ENCODE peak calls at places on chromosome 18, in four cellular contexts. H is endothelial cell of umbilical vein, R is GM12878, S is K562. Z is an unnamed sample.

GRCh38 chr18:59779979-59780378 is 82.8 kb upstream of the CCBE1 start:
- DNase-seq in H (peak; percentile 2), R (no peak), S (no peak), Z (no peak)

GRCh38 chr18:56823986-56824385 is 172.8 kb downstream of the WDR7 start:
- DNase-seq in H (no peak), R (no peak), S (no peak), Z (no peak)

GRCh38 chr18:11393486-11393885 is 215.9 kb upstream of the SLC35G4 start:
- DNase-seq in H (no peak), R (no peak), S (no peak), Z (no peak)

GRCh38 chr18:79598046-79598884 is 81.3 kb upstream of the CTDP1 start:
- DNase-seq in H (no peak), R (no peak), S (no peak), Z (no peak)

GRCh38 chr18:23721711-23722479 is 32.6 kb downstream of the LAMA3 start:
- DNase-seq in H (peak; percentile 42), R (no peak), S (no peak), Z (no peak)

GRCh38 chr18:10054366-10054765 is 140.6 kb downstream of the VAPA start:
- DNase-seq in H (no peak), R (no peak), S (no peak), Z (no peak)

GRCh38 chr18:63476666-63477065 is at the start of gene SERPINB5:
- DNase-seq in H (no peak), R (no peak), S (no peak), Z (peak; percentile 69)

GRCh38 chr18:70659026-70659726 is 370.3 kb downstream of the SOCS6 start:
- DNase-seq in H (no peak), R (no peak), S (no peak), Z (no peak)

GRCh38 chr18:69697069-69697468 is 250.6 kb downstream of the CD226 start:
- DNase-seq in H (no peak), R (no peak), S (no peak), Z (no peak)

GRCh38 chr18:3060667-3061580 is 48.0 kb upstream of the LPIN2 start:
- DNase-seq in H (peak; percentile 60), R (no peak), S (no peak), Z (no peak)

GRCh38 chr18:76621184-76621583 is 126.1 kb upstream of the ZNF516 start:
- DNase-seq in H (no peak), R (no peak), S (no peak), Z (no peak)

GRCh38 chr18:13240060-13240725 is 21.6 kb downstream of the LDLRAD4 start:
- DNase-seq in H (no peak), R (no peak), S (no peak), Z (no peak)

GRCh38 chr18:29164020-29164706 is 987.2 kb upstream of the CDH2 start:
- DNase-seq in H (peak; percentile 91), R (no peak), S (no peak), Z (peak; percentile 72)

GRCh38 chr18:49843778-49844625 is 30.7 kb upstream of the ACAA2 start:
- DNase-seq in H (no peak), R (no peak), S (no peak), Z (no peak)

GRCh38 chr18:67589325-67589724 is 72.8 kb upstream of the DSEL start:
- DNase-seq in H (peak; percentile 8), R (no peak), S (no peak), Z (no peak)

GRCh38 chr18:50377061-50377798 is 2.4 kb downstream of the SKA1 start:
- DNase-seq in H (no peak), R (no peak), S (no peak), Z (no peak)

GRCh38 chr18:56770097-56770496 is 118.9 kb downstream of the WDR7 start:
- DNase-seq in H (no peak), R (no peak), S (no peak), Z (no peak)

GRCh38 chr18:48193521-48194251 is 215.5 kb downstream of the ZBTB7C start:
- DNase-seq in H (no peak), R (no peak), S (no peak), Z (no peak)

GRCh38 chr18:79915161-79916127 is 36.0 kb downstream of the SLC66A2 start:
- DNase-seq in H (no peak), R (no peak), S (no peak), Z (no peak)

GRCh38 chr18:80252136-80252535 is 4.8 kb upstream of the PARD6G start:
- DNase-seq in H (no peak), R (no peak), S (no peak), Z (no peak)

GRCh38 chr18:13447621-13448020 is 229.1 kb downstream of the LDLRAD4 start:
- DNase-seq in H (peak; percentile 56), R (no peak), S (no peak), Z (no peak)

GRCh38 chr18:5455644-5456043 is 88.2 kb downstream of the EPB41L3 start:
- DNase-seq in H (peak; percentile 92), R (no peak), S (no peak), Z (no peak)

GRCh38 chr18:45255142-45255890 is 360.0 kb upstream of the SLC14A2 start:
- DNase-seq in H (no peak), R (no peak), S (no peak), Z (no peak)

GRCh38 chr18:49030692-49031443 is 80.1 kb upstream of the SMAD7 start:
- DNase-seq in H (no peak), R (no peak), S (no peak), Z (no peak)

GRCh38 chr18:77547757-77548156 is 298.1 kb downstream of the GALR1 start:
- DNase-seq in H (no peak), R (no peak), S (no peak), Z (no peak)

DNA sequence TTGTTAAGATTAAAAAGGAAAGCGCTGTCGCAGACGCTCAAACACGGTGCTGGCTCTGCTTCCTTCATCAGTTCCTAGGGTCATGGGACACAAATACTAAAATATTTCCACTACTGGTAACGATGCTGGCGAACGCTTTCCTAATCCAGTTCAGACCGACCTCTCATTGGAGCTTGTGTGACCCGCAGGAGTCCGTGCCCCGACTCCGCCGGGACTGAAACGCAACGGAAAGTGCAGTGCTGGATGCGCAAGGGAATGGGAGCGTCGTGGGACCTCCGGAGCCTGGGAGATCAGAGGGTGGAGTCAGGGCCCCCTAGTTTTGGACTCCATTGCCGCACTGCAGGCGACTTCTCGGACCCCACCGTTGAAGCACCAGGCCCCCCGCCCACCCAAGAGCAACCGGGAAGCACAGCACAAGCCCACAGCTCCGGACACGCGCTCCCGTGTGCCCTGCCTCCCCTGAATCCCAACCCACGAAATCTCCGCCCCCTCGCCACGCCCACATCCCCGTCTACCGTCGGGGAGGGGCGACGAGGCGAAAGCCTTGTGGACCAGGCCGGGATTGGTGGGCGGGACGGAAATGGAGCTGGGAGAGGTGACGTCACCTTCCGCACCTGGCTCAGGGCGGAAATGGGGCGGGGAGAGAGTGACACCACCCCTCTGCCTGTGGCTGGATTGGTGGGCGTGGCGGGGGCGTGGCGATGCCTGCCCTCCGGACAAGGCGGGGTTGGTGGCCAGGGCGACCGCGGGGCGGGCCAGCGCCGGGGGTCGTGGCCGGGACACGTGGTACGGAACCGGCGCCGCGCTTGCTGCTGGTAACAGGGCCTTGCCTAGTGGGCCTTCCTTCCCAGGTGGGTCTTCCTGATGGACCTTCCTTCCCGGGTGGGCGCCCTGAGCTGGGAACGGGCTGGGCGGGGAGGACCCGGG is at the start of gene CNDP2:
- DNase-seq in H (peak; percentile 99), R (peak; percentile 96), S (peak; percentile 97), Z (peak; percentile 96)
- TF ChIP-seq POLR2AphosphoS5 in H (peak; percentile 74), R (peak; percentile 53), S (no peak), Z (peak; percentile 85)

GRCh38 chr18:25230658-25231326 is 121.2 kb downstream of the ZNF521 start:
- DNase-seq in H (peak; percentile 97), R (no peak), S (no peak), Z (no peak)

GRCh38 chr18:25233582-25234362 is 118.2 kb downstream of the ZNF521 start:
- DNase-seq in H (peak; percentile 95), R (no peak), S (no peak), Z (no peak)

GRCh38 chr18:25229858-25230257 is 122.1 kb downstream of the ZNF521 start:
- DNase-seq in H (no peak), R (no peak), S (no peak), Z (no peak)

GRCh38 chr18:25229080-25229479 is 122.9 kb downstream of the ZNF521 start:
- DNase-seq in H (peak; percentile 100), R (no peak), S (peak; percentile 79), Z (no peak)

DNA sequence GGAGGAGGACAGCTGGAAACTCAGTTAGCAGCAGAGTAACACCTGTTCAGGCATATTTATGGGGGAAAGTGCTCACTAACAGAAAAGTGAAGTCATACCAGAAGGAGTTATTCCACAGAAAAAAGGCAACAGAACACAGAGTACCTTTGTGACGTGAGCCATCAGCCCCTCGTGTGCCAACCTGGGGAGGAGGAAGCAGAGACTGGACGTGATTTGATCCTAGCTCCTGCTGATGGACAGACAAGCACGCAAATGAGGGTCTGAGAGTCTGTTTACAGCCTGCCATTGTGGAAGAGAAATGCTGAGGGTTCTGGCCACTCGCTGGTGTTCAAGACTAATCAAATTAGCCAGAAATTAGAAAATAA is 120.7 kb downstream of the ZNF521 start:
- DNase-seq in H (no peak), R (no peak), S (no peak), Z (no peak)
- H3K9ac ChIP-seq in H (peak overlapping the region; percentile 96), R (peak overlapping the region; percentile 10), S (no peak overlapping the region), Z (no peak overlapping the region)

GRCh38 chr18:58390399-58390798 is 238.5 kb downstream of the ALPK2 start:
- DNase-seq in H (no peak), R (no peak), S (no peak), Z (no peak)
- TF ChIP-seq POLR2AphosphoS5 in H (no peak), R (no peak), S (no peak), Z (no peak)

DNA sequence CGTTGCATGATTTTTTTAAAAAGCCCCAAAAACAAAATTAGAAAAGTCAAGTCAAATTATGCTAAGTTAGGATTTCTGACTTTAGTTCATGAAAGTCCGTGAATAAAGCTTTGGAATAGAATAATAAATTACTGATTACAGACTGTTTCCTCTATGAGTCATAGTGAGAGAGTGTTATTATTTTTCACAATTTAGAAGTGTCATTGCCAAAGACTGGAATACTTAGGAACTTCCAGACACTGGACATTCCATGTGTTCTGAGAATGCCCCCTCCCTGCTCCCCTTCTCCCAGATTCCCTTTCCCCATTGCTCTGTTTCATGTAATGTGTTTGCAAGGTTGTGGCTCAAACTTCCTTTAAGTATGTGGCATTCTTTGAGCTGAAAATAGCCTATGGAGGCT is 144.4 kb downstream of the FHOD3 start:
- DNase-seq in H (peak; percentile 34), R (no peak), S (no peak), Z (no peak)
- H3K9ac ChIP-seq in H (no peak overlapping the region), R (no peak overlapping the region), S (no peak overlapping the region), Z (no peak overlapping the region)

DNA sequence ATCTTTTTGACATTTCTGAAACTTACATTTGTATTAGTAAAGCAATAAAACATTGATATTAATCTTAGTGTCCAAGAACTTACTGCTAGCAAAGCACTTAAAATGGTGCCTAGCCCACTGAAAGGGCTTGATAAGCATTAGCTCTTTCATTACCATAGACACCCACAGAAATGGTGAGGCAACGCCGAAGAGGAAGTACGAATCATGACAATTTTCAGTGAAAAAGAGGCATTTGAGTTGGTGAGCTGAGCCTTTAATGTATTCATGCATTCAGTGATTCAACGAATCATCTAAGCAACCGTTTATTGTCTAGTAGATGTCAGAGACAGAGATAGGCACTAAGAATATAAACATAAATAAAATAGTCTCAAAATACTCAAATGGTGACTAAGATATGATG is 101.1 kb downstream of the PIGN start:
- DNase-seq in H (no peak), R (no peak), S (no peak), Z (no peak)
- TF ChIP-seq POLR2AphosphoS5 in H (no peak), R (no peak), S (no peak), Z (no peak)

DNA sequence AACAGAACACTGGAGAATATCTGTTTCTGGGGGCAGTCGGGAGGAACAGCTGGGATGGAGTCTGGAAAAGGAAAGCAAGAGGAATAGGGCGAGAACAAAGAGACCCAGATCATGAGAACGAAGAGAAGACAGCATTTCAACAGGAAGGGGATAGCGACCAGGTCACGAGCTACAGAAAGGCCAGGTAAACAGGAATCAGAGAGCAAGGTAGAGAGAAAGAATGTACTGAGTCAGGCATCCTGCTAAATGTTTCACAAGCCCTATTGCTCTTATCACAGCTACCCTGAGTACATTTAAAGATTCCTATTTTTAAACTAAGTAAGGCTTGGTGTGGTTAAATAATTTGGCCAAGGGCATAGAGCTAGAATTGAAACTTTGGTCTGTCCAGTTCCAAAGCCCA is 254.9 kb upstream of the RAB12 start:
- DNase-seq in H (peak; percentile 18), R (no peak), S (no peak), Z (no peak)
- H3K9ac ChIP-seq in H (no peak overlapping the region), R (no peak overlapping the region), S (no peak overlapping the region), Z (no peak overlapping the region)